ENCODE peak calls at places on chromosome 18, in seven cellular contexts. L is skeletal muscle cell, U is NB4, O is progenitor cell of endocrine pancreas, E is GM04504, K is pulmonary artery endothelial cell, S is dorsolateral prefrontal cortex. D is an unnamed sample.

GRCh38 chr18:6653880-6654279 is 75.6 kb upstream of the ARHGAP28 start:
- DNase-seq in L (no peak), U (no peak), O (no peak), E (no peak), K (no peak), S (no peak), D (no peak)

GRCh38 chr18:34867520-34867919 is 157.4 kb downstream of the DTNA start:
- DNase-seq in L (no peak), U (peak; percentile 48), O (no peak), E (no peak), K (no peak), S (no peak), D (peak; percentile 10)

GRCh38 chr18:57428221-57429150 is 6.7 kb upstream of the ONECUT2 start:
- DNase-seq in L (no peak), U (no peak), O (peak; percentile 41), E (no peak), K (no peak), S (no peak), D (peak; percentile 29)

GRCh38 chr18:72849671-72850070 is 18.1 kb downstream of the NETO1 start:
- DNase-seq in L (no peak), U (no peak), O (no peak), E (no peak), K (no peak), S (no peak), D (no peak)

GRCh38 chr18:31041346-31042067 is 1.0 kb downstream of the DSC3 start:
- DNase-seq in L (no peak), U (no peak), O (peak; percentile 11), E (no peak), K (no peak), S (no peak), D (peak; percentile 16)

GRCh38 chr18:76968073-76968472 is 145.7 kb downstream of the ZNF236 start:
- DNase-seq in L (no peak), U (no peak), O (no peak), E (no peak), K (no peak), S (no peak), D (no peak)

GRCh38 chr18:67363694-67364093 is 152.8 kb downstream of the DSEL start:
- DNase-seq in L (no peak), U (no peak), O (no peak), E (no peak), K (no peak), S (no peak), D (no peak)

GRCh38 chr18:9596257-9596656 is 18.1 kb downstream of the PPP4R1 start:
- DNase-seq in L (no peak), U (no peak), O (no peak), E (no peak), K (no peak), S (no peak), D (no peak)

GRCh38 chr18:27785815-27786537 is 391.0 kb downstream of the CDH2 start:
- DNase-seq in L (no peak), U (no peak), O (no peak), E (no peak), K (no peak), S (no peak), D (no peak)

GRCh38 chr18:76426738-76427305 is 68.2 kb downstream of the ZNF516 start:
- DNase-seq in L (no peak), U (peak; percentile 39), O (peak; percentile 41), E (no peak), K (no peak), S (no peak), D (peak; percentile 62)

GRCh38 chr18:51342815-51343214 is 145.3 kb upstream of the MEX3C start:
- DNase-seq in L (peak; percentile 16), U (no peak), O (no peak), E (no peak), K (no peak), S (no peak), D (no peak)

GRCh38 chr18:6323319-6323889 is 91.3 kb downstream of the L3MBTL4 start:
- DNase-seq in L (no peak), U (no peak), O (no peak), E (no peak), K (no peak), S (no peak), D (no peak)

GRCh38 chr18:10013621-10014543 is 100.1 kb downstream of the VAPA start:
- DNase-seq in L (no peak), U (no peak), O (no peak), E (no peak), K (no peak), S (no peak), D (no peak)

GRCh38 chr18:25516121-25516520 is 164.2 kb upstream of the ZNF521 start:
- DNase-seq in L (no peak), U (no peak), O (no peak), E (no peak), K (no peak), S (no peak), D (no peak)

GRCh38 chr18:74368901-74369705 is 53.5 kb downstream of the C18orf63 start:
- DNase-seq in L (no peak), U (no peak), O (no peak), E (no peak), K (no peak), S (no peak), D (no peak)

GRCh38 chr18:32244863-32245262 is 55.0 kb downstream of the MEP1B start:
- DNase-seq in L (no peak), U (no peak), O (no peak), E (no peak), K (no peak), S (no peak), D (no peak)

GRCh38 chr18:21831413-21831831 is 90.8 kb downstream of the MIB1 start:
- DNase-seq in L (peak; percentile 11), U (no peak), O (no peak), E (no peak), K (no peak), S (peak; percentile 42), D (no peak)

GRCh38 chr18:45775241-45775676 is 50.2 kb upstream of the SIGLEC15 start:
- DNase-seq in L (peak; percentile 51), U (no peak), O (peak; percentile 9), E (no peak), K (peak; percentile 75), S (peak; percentile 75), D (no peak)

GRCh38 chr18:61034581-61034980 is 298.6 kb upstream of the CDH20 start:
- DNase-seq in L (no peak), U (no peak), O (no peak), E (no peak), K (no peak), S (no peak), D (no peak)

GRCh38 chr18:60892441-60892840 is 440.8 kb upstream of the CDH20 start:
- DNase-seq in L (no peak), U (no peak), O (no peak), E (no peak), K (peak; percentile 32), S (no peak), D (no peak)

GRCh38 chr18:42268186-42268725 is 313.2 kb downstream of the PIK3C3 start:
- DNase-seq in L (no peak), U (no peak), O (no peak), E (no peak), K (no peak), S (no peak), D (no peak)

GRCh38 chr18:52694804-52695203 is 354.8 kb downstream of the DCC start:
- DNase-seq in L (no peak), U (peak; percentile 9), O (no peak), E (no peak), K (no peak), S (no peak), D (peak; percentile 28)

GRCh38 chr18:10410472-10411300 is 43.7 kb upstream of the APCDD1 start:
- DNase-seq in L (no peak), U (no peak), O (no peak), E (no peak), K (no peak), S (no peak), D (no peak)

GRCh38 chr18:21484851-21485636 is 115.5 kb downstream of the ESCO1 start:
- DNase-seq in L (no peak), U (peak; percentile 8), O (no peak), E (no peak), K (peak; percentile 35), S (no peak), D (no peak)

GRCh38 chr18:11005528-11005927 is 143.8 kb downstream of the PIEZO2 start:
- DNase-seq in L (peak; percentile 32), U (no peak), O (peak; percentile 26), E (no peak), K (peak; percentile 98), S (no peak), D (no peak)

GRCh38 chr18:3931542-3932112 is 481.7 kb downstream of the TGIF1 start:
- DNase-seq in L (no peak), U (no peak), O (no peak), E (no peak), K (no peak), S (no peak), D (no peak)

GRCh38 chr18:12518326-12518725 is 110.6 kb downstream of the PRELID3A start:
- DNase-seq in L (no peak), U (no peak), O (no peak), E (no peak), K (no peak), S (no peak), D (no peak)

GRCh38 chr18:11121426-11121825 is 27.9 kb downstream of the PIEZO2 start:
- DNase-seq in L (no peak), U (no peak), O (no peak), E (no peak), K (no peak), S (no peak), D (no peak)

GRCh38 chr18:47917923-47918610 is 12.4 kb downstream of the SMAD2 start:
- DNase-seq in L (no peak), U (no peak), O (no peak), E (no peak), K (no peak), S (no peak), D (no peak)

GRCh38 chr18:23042133-23042532 is 93.2 kb upstream of the CABLES1 start:
- DNase-seq in L (no peak), U (no peak), O (no peak), E (no peak), K (no peak), S (no peak), D (no peak)

GRCh38 chr18:67301592-67301991 is 214.9 kb downstream of the DSEL start:
- DNase-seq in L (no peak), U (no peak), O (no peak), E (no peak), K (no peak), S (no peak), D (no peak)

GRCh38 chr18:63676526-63676925 is 14.8 kb upstream of the SERPINB3 start:
- DNase-seq in L (no peak), U (peak; percentile 44), O (no peak), E (no peak), K (no peak), S (no peak), D (no peak)

GRCh38 chr18:63844254-63844653 is 43.3 kb upstream of the SERPINB2 start:
- DNase-seq in L (no peak), U (peak; percentile 62), O (no peak), E (peak; percentile 38), K (no peak), S (no peak), D (no peak)

GRCh38 chr18:36672437-36673344 is 156.1 kb downstream of the TPGS2 start:
- DNase-seq in L (no peak), U (peak; percentile 38), O (no peak), E (no peak), K (no peak), S (no peak), D (no peak)

GRCh38 chr18:48497863-48498262 is 41.0 kb upstream of the CTIF start:
- DNase-seq in L (no peak), U (no peak), O (no peak), E (no peak), K (no peak), S (no peak), D (no peak)

GRCh38 chr18:22293417-22293816 is 124.0 kb downstream of the GATA6 start:
- DNase-seq in L (no peak), U (peak; percentile 45), O (no peak), E (no peak), K (no peak), S (no peak), D (no peak)

D was measured in neural crest cell.